ENCODE peak calls at places on chromosome 17, in six cellular contexts. I, W, H, D, Y and G are unnamed samples.

GRCh38 chr17:69567130-69567529 is 152.6 kb downstream of the MAP2K6 start:
- DNase-seq in I (no peak), W (no peak), H (peak; percentile 37), D (no peak), Y (no peak), G (no peak)

GRCh38 chr17:5715478-5715877 is 131.2 kb upstream of the NLRP1 start:
- DNase-seq in I (no peak), W (no peak), H (peak; percentile 5), D (no peak), Y (no peak), G (no peak)

GRCh38 chr17:57459286-57459915 is 203.1 kb downstream of the MSI2 start:
- DNase-seq in I (no peak), W (no peak), H (peak; percentile 60), D (no peak), Y (no peak), G (no peak)

GRCh38 chr17:75754378-75755204 is 10.4 kb downstream of the GALK1 start:
- DNase-seq in I (no peak), W (no peak), H (no peak), D (no peak), Y (no peak), G (no peak)

GRCh38 chr17:7394452-7395191 is at the start of gene PLSCR3:
- DNase-seq in I (no peak), W (peak; percentile 70), H (peak; percentile 94), D (peak; percentile 96), Y (peak; percentile 93), G (no peak)

GRCh38 chr17:9537177-9537776 is 38.3 kb downstream of the STX8 start:
- DNase-seq in I (no peak), W (no peak), H (no peak), D (no peak), Y (no peak), G (no peak)

GRCh38 chr17:39144414-39144813 is 7.0 kb downstream of the PLXDC1 start:
- DNase-seq in I (peak; percentile 98), W (no peak), H (peak; percentile 91), D (no peak), Y (peak; percentile 90), G (peak; percentile 30)

GRCh38 chr17:2259769-2260536 is 43.6 kb downstream of the SMG6 start:
- DNase-seq in I (no peak), W (no peak), H (peak; percentile 69), D (no peak), Y (no peak), G (no peak)

GRCh38 chr17:48816774-48817590 is at the start of gene TTLL6:
- DNase-seq in I (no peak), W (peak; percentile 13), H (peak; percentile 67), D (peak; percentile 99), Y (peak; percentile 82), G (no peak)

GRCh38 chr17:63930951-63931575 is 1.1 kb downstream of the CD79B start:
- DNase-seq in I (no peak), W (no peak), H (no peak), D (peak; percentile 91), Y (peak; percentile 86), G (no peak)

GRCh38 chr17:63826468-63827001 is 696 bp upstream of the PSMC5 start:
- DNase-seq in I (no peak), W (no peak), H (peak; percentile 76), D (no peak), Y (peak; percentile 50), G (no peak)

GRCh38 chr17:74356640-74357465 is 4.8 kb downstream of the BTBD17 start:
- DNase-seq in I (no peak), W (no peak), H (peak; percentile 24), D (peak; percentile 65), Y (no peak), G (no peak)

GRCh38 chr17:80252871-80253270 is 7.8 kb upstream of the RNF213 start:
- DNase-seq in I (no peak), W (no peak), H (peak; percentile 19), D (peak; percentile 84), Y (peak; percentile 72), G (no peak)

GRCh38 chr17:50914510-50914849 is 48.3 kb upstream of the TOB1 start:
- DNase-seq in I (no peak), W (no peak), H (no peak), D (no peak), Y (no peak), G (no peak)

GRCh38 chr17:627051-627450 is 87.6 kb downstream of the VPS53 start:
- DNase-seq in I (no peak), W (no peak), H (no peak), D (no peak), Y (no peak), G (no peak)

GRCh38 chr17:18321309-18321708 is 6.2 kb downstream of the SMCR8 start:
- DNase-seq in I (no peak), W (no peak), H (peak; percentile 37), D (peak; percentile 68), Y (no peak), G (no peak)

GRCh38 chr17:81929253-81930141 is 2.0 kb upstream of the MAFG start:
- DNase-seq in I (no peak), W (no peak), H (no peak), D (no peak), Y (peak; percentile 47), G (no peak)

GRCh38 chr17:81926451-81927144 is 937 bp downstream of the MAFG start:
- DNase-seq in I (no peak), W (no peak), H (peak; percentile 88), D (peak; percentile 77), Y (peak; percentile 91), G (no peak)

GRCh38 chr17:81927145-81927652 is 336 bp downstream of the MAFG start:
- DNase-seq in I (no peak), W (no peak), H (no peak), D (no peak), Y (peak; percentile 53), G (no peak)

GRCh38 chr17:81928497-81929252 is 1.1 kb upstream of the MAFG start:
- DNase-seq in I (no peak), W (no peak), H (peak; percentile 49), D (no peak), Y (peak; percentile 45), G (no peak)

GRCh38 chr17:81927653-81928496 is at the start of gene MAFG:
- DNase-seq in I (no peak), W (peak; percentile 84), H (peak; percentile 99), D (peak; percentile 96), Y (peak; percentile 95), G (peak; percentile 66)
- H3K27ac ChIP-seq in I (peak within 1 kb of the TSS; percentile 85), W (peak within 1 kb of the TSS; percentile 46), H (peak within 1 kb of the TSS; percentile 93), D (no peak within 1 kb of the TSS), Y (peak within 1 kb of the TSS; percentile 53), G (peak within 1 kb of the TSS; percentile 99)

GRCh38 chr17:78401246-78401645 is 22.8 kb downstream of the PGS1 start:
- DNase-seq in I (no peak), W (no peak), H (no peak), D (no peak), Y (no peak), G (no peak)
- H3K27ac ChIP-seq in I (no peak overlapping the region), W (no peak overlapping the region), H (no peak overlapping the region), D (no peak overlapping the region), Y (no peak overlapping the region), G (no peak overlapping the region)

DNA sequence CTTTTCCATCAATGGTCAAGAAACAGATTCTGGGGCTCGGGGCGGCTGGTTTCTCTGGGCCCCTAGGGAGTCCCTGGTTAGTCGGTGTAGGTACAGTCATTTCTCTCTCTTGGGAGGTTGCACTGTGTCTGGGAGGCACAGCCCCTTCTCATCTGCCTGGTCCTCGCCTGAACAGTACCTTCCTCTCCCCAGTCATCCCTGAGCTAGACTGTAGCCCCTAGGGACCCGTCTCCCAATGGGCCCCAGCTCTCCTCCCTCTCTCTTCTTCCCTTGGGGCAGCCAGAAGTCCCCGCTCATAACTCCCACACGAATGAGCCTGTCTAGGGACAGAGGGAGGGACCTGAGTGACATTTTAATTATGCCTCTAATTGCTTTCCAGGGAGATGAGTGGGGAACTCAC is 20.2 kb upstream of the CPSF4L start:
- DNase-seq in I (no peak), W (no peak), H (no peak), D (no peak), Y (no peak), G (no peak)
- H3K27ac ChIP-seq in I (no peak overlapping the region), W (no peak overlapping the region), H (no peak overlapping the region), D (no peak overlapping the region), Y (no peak overlapping the region), G (no peak overlapping the region)

GRCh38 chr17:65028537-65028843 is 28.1 kb downstream of the GNA13 start:
- DNase-seq in I (no peak), W (no peak), H (no peak), D (no peak), Y (no peak), G (no peak)

GRCh38 chr17:65030618-65031017 is 25.9 kb downstream of the GNA13 start:
- DNase-seq in I (no peak), W (no peak), H (no peak), D (no peak), Y (no peak), G (no peak)

GRCh38 chr17:65029605-65030308 is 26.8 kb downstream of the GNA13 start:
- DNase-seq in I (no peak), W (no peak), H (no peak), D (no peak), Y (no peak), G (no peak)

GRCh38 chr17:65025288-65025687 is 31.3 kb downstream of the GNA13 start:
- DNase-seq in I (no peak), W (no peak), H (no peak), D (no peak), Y (no peak), G (no peak)

DNA sequence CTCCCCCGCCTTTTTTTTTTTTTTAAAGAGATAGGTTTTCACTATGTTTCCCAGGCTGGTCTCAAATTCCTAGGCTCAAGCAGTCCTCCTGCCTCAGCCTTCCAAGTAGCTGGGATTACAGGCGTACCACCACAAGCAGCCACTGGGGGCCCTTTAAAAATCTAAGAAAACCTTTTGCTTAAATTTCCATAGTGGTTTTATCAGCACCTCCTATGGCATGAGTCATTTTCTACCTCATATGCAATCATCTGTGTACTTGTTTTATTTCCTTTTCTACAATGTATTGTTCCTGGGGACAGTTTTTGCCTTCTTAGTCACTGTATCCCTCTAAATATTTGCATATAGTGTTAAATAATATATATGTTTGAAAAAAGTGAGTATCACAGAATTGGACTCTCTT is 29.2 kb downstream of the GNA13 start:
- DNase-seq in I (peak; percentile 32), W (no peak), H (peak; percentile 81), D (peak; percentile 63), Y (no peak), G (no peak)
- H3K27ac ChIP-seq in I (peak overlapping the region; percentile 69), W (no peak overlapping the region), H (peak overlapping the region; percentile 13), D (no peak overlapping the region), Y (no peak overlapping the region), G (no peak overlapping the region)